ENCODE peak calls at places on chromosomes 12 and 14, in four cellular contexts. One of them, this sample, is unnamed.

GRCh38 chr14:103696027-103696402 is 19.2 kb downstream of the XRCC3 start:
- DNase-seq in HepG2: no peak
- DNase-seq in GM12878: no peak
- DNase-seq in K562: no peak
- DNase-seq in this sample: no peak

GRCh38 chr14:104086661-104087461 is 1.4 kb downstream of the ASPG start:
- DNase-seq in HepG2: no peak
- DNase-seq in GM12878: no peak
- DNase-seq in K562: no peak
- DNase-seq in this sample: peak; percentile 12

GRCh38 chr14:21036746-21037145 is 2.1 kb upstream of the RNASE13 start:
- DNase-seq in HepG2: no peak
- DNase-seq in GM12878: no peak
- DNase-seq in K562: no peak
- DNase-seq in this sample: no peak

GRCh38 chr14:68451676-68452387 is 341.0 kb downstream of the ZFP36L1 start:
- DNase-seq in HepG2: no peak
- DNase-seq in GM12878: no peak
- DNase-seq in K562: no peak
- DNase-seq in this sample: no peak

GRCh38 chr12:56488041-56488955 is at the start of gene GLS2:
- DNase-seq in HepG2: peak; percentile 76
- DNase-seq in GM12878: peak; percentile 53
- DNase-seq in K562: peak; percentile 58
- DNase-seq in this sample: peak; percentile 85

GRCh38 chr12:63916561-63917476 is 72.3 kb downstream of the SRGAP1 start:
- DNase-seq in HepG2: no peak
- DNase-seq in GM12878: no peak
- DNase-seq in K562: no peak
- DNase-seq in this sample: no peak

GRCh38 chr12:110874351-110874750 is 27.6 kb downstream of the CCDC63 start:
- DNase-seq in HepG2: no peak
- DNase-seq in GM12878: no peak
- DNase-seq in K562: no peak
- DNase-seq in this sample: no peak

GRCh38 chr14:67392728-67393314 is 19.1 kb downstream of the PLEK2 start:
- DNase-seq in HepG2: no peak
- DNase-seq in GM12878: no peak
- DNase-seq in K562: no peak
- DNase-seq in this sample: no peak

GRCh38 chr12:24895612-24896011 is 53.3 kb downstream of the BCAT1 start:
- DNase-seq in HepG2: no peak
- DNase-seq in GM12878: no peak
- DNase-seq in K562: no peak
- DNase-seq in this sample: no peak

GRCh38 chr12:100348657-100349454 is 8.0 kb upstream of the SLC17A8 start:
- DNase-seq in HepG2: peak; percentile 54
- DNase-seq in GM12878: no peak
- DNase-seq in K562: no peak
- DNase-seq in this sample: no peak

GRCh38 chr12:62866451-62867082 is 68.4 kb downstream of the PPM1H start:
- DNase-seq in HepG2: peak; percentile 68
- DNase-seq in GM12878: no peak
- DNase-seq in K562: no peak
- DNase-seq in this sample: peak; percentile 15

GRCh38 chr12:41795910-41796309 is 348.8 kb downstream of the GXYLT1 start:
- DNase-seq in HepG2: no peak
- DNase-seq in GM12878: no peak
- DNase-seq in K562: no peak
- DNase-seq in this sample: peak; percentile 55

GRCh38 chr12:107515446-107515958 is 170.1 kb upstream of the PWP1 start:
- DNase-seq in HepG2: no peak
- DNase-seq in GM12878: no peak
- DNase-seq in K562: no peak
- DNase-seq in this sample: no peak

GRCh38 chr12:92566448-92567040 is 136.2 kb upstream of the PLEKHG7 start:
- DNase-seq in HepG2: no peak
- DNase-seq in GM12878: no peak
- DNase-seq in K562: no peak
- DNase-seq in this sample: no peak

GRCh38 chr14:106842687-106843086 is 1316.3 kb downstream of the TMEM121 start:
- DNase-seq in HepG2: peak; percentile 55
- DNase-seq in GM12878: no peak
- DNase-seq in K562: peak; percentile 15
- DNase-seq in this sample: no peak

GRCh38 chr12:64682572-64683277 is 72.4 kb downstream of the RASSF3 start:
- DNase-seq in HepG2: no peak
- DNase-seq in GM12878: no peak
- DNase-seq in K562: no peak
- DNase-seq in this sample: no peak

GRCh38 chr12:13230500-13230899 is 34.0 kb downstream of the EMP1 start:
- DNase-seq in HepG2: no peak
- DNase-seq in GM12878: no peak
- DNase-seq in K562: no peak
- DNase-seq in this sample: no peak

GRCh38 chr14:90628825-90629224 is 187.4 kb downstream of the TTC7B start:
- DNase-seq in HepG2: no peak
- DNase-seq in GM12878: no peak
- DNase-seq in K562: no peak
- DNase-seq in this sample: no peak

GRCh38 chr12:2998789-2999264 is 39.6 kb downstream of the TEAD4 start:
- DNase-seq in HepG2: no peak
- DNase-seq in GM12878: no peak
- DNase-seq in K562: peak; percentile 88
- DNase-seq in this sample: peak; percentile 68

GRCh38 chr12:15997910-15998309 is 86.8 kb downstream of the DERA start:
- DNase-seq in HepG2: no peak
- DNase-seq in GM12878: no peak
- DNase-seq in K562: no peak
- DNase-seq in this sample: no peak

GRCh38 chr12:104526751-104527150 is 70.0 kb downstream of the CHST11 start:
- DNase-seq in HepG2: no peak
- DNase-seq in GM12878: no peak
- DNase-seq in K562: no peak
- DNase-seq in this sample: no peak

GRCh38 chr14:104942586-104942985 is 17.9 kb downstream of the PLD4 start:
- DNase-seq in HepG2: no peak
- DNase-seq in GM12878: no peak
- DNase-seq in K562: no peak
- DNase-seq in this sample: no peak

GRCh38 chr12:112458751-112459150 is 40.0 kb downstream of the PTPN11 start:
- DNase-seq in HepG2: no peak
- DNase-seq in GM12878: no peak
- DNase-seq in K562: no peak
- DNase-seq in this sample: no peak

GRCh38 chr12:117497407-117497806 is 136.0 kb upstream of the NOS1 start:
- DNase-seq in HepG2: no peak
- DNase-seq in GM12878: no peak
- DNase-seq in K562: no peak
- DNase-seq in this sample: no peak

GRCh38 chr12:19095869-19096480 is 33.6 kb upstream of the PLEKHA5 start:
- DNase-seq in HepG2: no peak
- DNase-seq in GM12878: no peak
- DNase-seq in K562: no peak
- DNase-seq in this sample: no peak

GRCh38 chr12:93226356-93226755 is 151.4 kb upstream of the NUDT4 start:
- DNase-seq in HepG2: no peak
- DNase-seq in GM12878: no peak
- DNase-seq in K562: no peak
- DNase-seq in this sample: no peak

DNA sequence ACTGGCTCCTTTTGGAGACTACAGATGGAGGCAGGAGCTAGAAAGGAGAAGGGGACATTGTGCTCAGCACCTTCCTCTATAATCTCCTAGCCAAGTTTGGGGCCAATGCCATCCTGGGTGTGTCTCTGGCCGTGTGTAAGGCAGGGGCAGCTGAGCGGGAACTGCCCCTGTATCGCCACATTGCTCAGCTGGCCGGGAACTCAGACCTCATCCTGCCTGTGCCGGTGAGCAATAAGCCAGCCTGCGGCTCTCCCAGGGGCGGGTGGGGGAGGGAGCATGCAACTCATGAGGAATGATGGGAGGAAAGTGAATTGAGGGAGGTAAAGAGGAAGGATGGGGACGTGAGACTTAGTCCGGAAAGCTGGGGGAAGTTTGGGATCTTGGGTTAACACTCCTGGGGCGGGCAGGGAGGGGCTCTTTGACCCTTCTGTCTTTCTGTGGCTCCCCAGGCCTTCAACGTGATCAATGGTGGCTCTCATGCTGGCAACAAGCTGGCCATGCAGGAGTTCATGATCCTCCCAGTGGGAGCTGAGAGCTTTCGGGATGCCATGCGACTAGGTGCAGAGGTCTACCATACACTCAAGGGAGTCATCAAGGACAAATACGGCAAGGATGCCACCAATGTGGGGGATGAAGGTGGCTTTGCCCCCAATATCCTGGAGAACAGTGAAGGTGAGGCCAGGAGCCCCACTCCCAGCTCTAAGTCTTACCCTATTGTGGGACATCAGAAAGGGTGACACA is 3.3 kb downstream of the ENO2 start:
- DNase-seq in HepG2: no peak
- DNase-seq in GM12878: no peak
- DNase-seq in K562: no peak
- DNase-seq in this sample: no peak
- TF ChIP-seq ETV6 in HepG2: no peak
- TF ChIP-seq ETV6 in GM12878: no peak
- TF ChIP-seq ETV6 in K562: no peak
- TF ChIP-seq ETV6 in this sample: no peak

GRCh38 chr12:43760396-43760795 is 1.6 kb downstream of the IRAK4 start:
- DNase-seq in HepG2: no peak
- DNase-seq in GM12878: no peak
- DNase-seq in K562: no peak
- DNase-seq in this sample: no peak

GRCh38 chr12:43761535-43761934 is 2.8 kb downstream of the IRAK4 start:
- DNase-seq in HepG2: no peak
- DNase-seq in GM12878: no peak
- DNase-seq in K562: no peak
- DNase-seq in this sample: no peak

GRCh38 chr12:43763769-43764168 is 5.0 kb downstream of the IRAK4 start:
- DNase-seq in HepG2: no peak
- DNase-seq in GM12878: no peak
- DNase-seq in K562: no peak
- DNase-seq in this sample: no peak

GRCh38 chr12:43764528-43764927 is 5.8 kb downstream of the IRAK4 start:
- DNase-seq in HepG2: no peak
- DNase-seq in GM12878: no peak
- DNase-seq in K562: no peak
- DNase-seq in this sample: no peak

GRCh38 chr12:43762596-43762995 is 3.8 kb downstream of the IRAK4 start:
- DNase-seq in HepG2: no peak
- DNase-seq in GM12878: no peak
- DNase-seq in K562: no peak
- DNase-seq in this sample: no peak
- TF ChIP-seq ETV6 in HepG2: no peak
- TF ChIP-seq ETV6 in GM12878: no peak
- TF ChIP-seq ETV6 in K562: no peak
- TF ChIP-seq ETV6 in this sample: no peak

GRCh38 chr12:89634508-89634907 is 74.1 kb downstream of the ATP2B1 start:
- DNase-seq in HepG2: no peak
- DNase-seq in GM12878: no peak
- DNase-seq in K562: no peak
- DNase-seq in this sample: no peak

GRCh38 chr12:89632778-89633177 is 75.9 kb downstream of the ATP2B1 start:
- DNase-seq in HepG2: peak; percentile 96
- DNase-seq in GM12878: no peak
- DNase-seq in K562: no peak
- DNase-seq in this sample: no peak

GRCh38 chr12:89636054-89636775 is 72.4 kb downstream of the ATP2B1 start:
- DNase-seq in HepG2: no peak
- DNase-seq in GM12878: no peak
- DNase-seq in K562: no peak
- DNase-seq in this sample: no peak

GRCh38 chr12:89636776-89637160 is 71.9 kb downstream of the ATP2B1 start:
- DNase-seq in HepG2: no peak
- DNase-seq in GM12878: no peak
- DNase-seq in K562: no peak
- DNase-seq in this sample: no peak
- TF ChIP-seq ETV6 in HepG2: no peak
- TF ChIP-seq ETV6 in GM12878: no peak
- TF ChIP-seq ETV6 in K562: no peak
- TF ChIP-seq ETV6 in this sample: no peak

DNA sequence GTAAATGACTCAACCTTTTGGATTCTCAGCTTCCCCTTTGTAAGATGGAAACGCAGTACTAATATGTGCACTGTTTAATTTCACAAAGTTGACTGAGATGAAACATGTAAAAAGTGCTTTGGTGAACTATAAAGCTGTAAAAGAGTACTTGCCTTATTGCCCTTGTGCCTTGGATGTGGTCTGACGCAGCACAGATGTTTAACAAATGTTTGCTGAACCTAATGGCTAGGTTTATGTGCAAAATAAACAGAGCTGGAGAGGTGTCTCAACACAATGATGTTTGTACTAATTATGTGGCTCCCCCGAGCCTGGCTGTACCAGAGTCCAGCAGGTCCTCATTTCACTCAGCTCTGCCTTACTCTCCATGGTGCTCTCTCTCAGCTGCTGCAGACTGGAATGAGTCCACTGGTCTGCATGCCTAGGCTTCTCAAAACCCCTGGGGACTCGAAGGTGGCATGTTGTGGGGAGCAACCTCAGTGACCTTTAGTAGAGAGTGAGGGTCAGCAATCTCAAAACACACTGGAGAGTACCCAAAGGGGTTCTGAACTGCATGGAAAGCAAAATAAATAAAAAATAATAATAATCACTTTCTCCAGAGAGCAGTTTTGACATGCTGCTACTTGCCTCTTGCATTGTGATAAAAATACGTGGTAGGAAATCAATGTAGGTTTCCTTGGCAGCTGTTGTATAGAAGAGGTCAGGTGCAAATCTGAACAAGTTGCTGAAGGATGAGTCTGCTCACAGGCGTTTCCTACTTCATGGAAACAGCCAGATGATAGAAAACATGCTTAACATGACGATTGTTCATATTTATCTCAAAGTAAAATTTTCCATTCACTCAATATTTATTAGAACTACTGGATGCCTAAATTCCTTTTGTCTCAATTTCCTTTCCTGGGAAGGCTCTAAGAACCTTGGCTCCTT is 8.5 kb upstream of the AMIGO2 start:
- DNase-seq in HepG2: peak; percentile 53
- DNase-seq in GM12878: no peak
- DNase-seq in K562: no peak
- DNase-seq in this sample: no peak
- TF ChIP-seq ETV6 in HepG2: no peak
- TF ChIP-seq ETV6 in GM12878: no peak
- TF ChIP-seq ETV6 in K562: no peak
- TF ChIP-seq ETV6 in this sample: no peak

GRCh38 chr14:39884091-39884490 is 451.9 kb upstream of the FBXO33 start:
- DNase-seq in HepG2: no peak
- DNase-seq in GM12878: no peak
- DNase-seq in K562: no peak
- DNase-seq in this sample: no peak
- TF ChIP-seq ETV6 in HepG2: no peak
- TF ChIP-seq ETV6 in GM12878: no peak
- TF ChIP-seq ETV6 in K562: no peak
- TF ChIP-seq ETV6 in this sample: no peak